ENCODE peak calls at places on chromosomes 13 and 19, in six cellular contexts. M is right atrium auricular region; I is pancreas; B is HL-60; G is stimulated activated CD4-positive, alpha-beta T cell treated with anti-CD3 and anti-CD28 coated beads, TNF-alpha, amount 100 ng/mL, for 48 hours; E is cerebellar cortex. C is an unnamed sample.

GRCh38 chr19:58568731-58569130 is 4.4 kb downstream of the MZF1 start:
- DNase-seq in M (no peak), I (peak), B (no peak), G (no peak), E (no peak), C (no peak)

GRCh38 chr13:109698779-109699178 is 87.6 kb downstream of the IRS2 start:
- DNase-seq in M (no peak), I (no peak), B (no peak), G (no peak), E (no peak), C (no peak)

GRCh38 chr13:75318138-75318833 is 163.7 kb downstream of the TBC1D4 start:
- DNase-seq in M (no peak), I (no peak), B (no peak), G (no peak), E (no peak), C (no peak)

GRCh38 chr13:91045351-91046034 is 302.0 kb upstream of the MIR17HG start:
- DNase-seq in M (no peak), I (no peak), B (no peak), G (no peak), E (peak), C (no peak)

GRCh38 chr13:44660050-44660449 is 83.9 kb upstream of the TSC22D1 start:
- DNase-seq in M (no peak), I (no peak), B (no peak), G (no peak), E (no peak), C (no peak)

GRCh38 chr19:18814063-18814462 is 17.7 kb upstream of the UPF1 start:
- DNase-seq in M (peak), I (no peak), B (no peak), G (no peak), E (no peak), C (no peak)

GRCh38 chr13:111168116-111168515 is 53.0 kb downstream of the ARHGEF7 start:
- DNase-seq in M (no peak), I (no peak), B (no peak), G (no peak), E (no peak), C (no peak)

GRCh38 chr13:97125810-97126738 is 96.1 kb upstream of the MBNL2 start:
- DNase-seq in M (no peak), I (no peak), B (no peak), G (no peak), E (no peak), C (no peak)

GRCh38 chr19:13621413-13621812 is 115.1 kb upstream of the CACNA1A start:
- DNase-seq in M (no peak), I (no peak), B (no peak), G (peak), E (no peak), C (no peak)

GRCh38 chr13:111046590-111047141 is 68.4 kb upstream of the ARHGEF7 start:
- DNase-seq in M (peak), I (no peak), B (no peak), G (no peak), E (no peak), C (peak)

GRCh38 chr19:54875506-54875905 is 1.5 kb downstream of the FCAR start:
- DNase-seq in M (no peak), I (no peak), B (peak), G (no peak), E (no peak), C (no peak)

GRCh38 chr19:15283141-15283885 is 49.0 kb downstream of the BRD4 start:
- DNase-seq in M (peak), I (no peak), B (no peak), G (no peak), E (no peak), C (no peak)